ENCODE peak calls at places on chromosomes 13 and 19, in nine cellular contexts. One of them, this sample, is unnamed.

GRCh38 chr13:57557979-57558529 is 73.5 kb upstream of the PCDH17 start:
- DNase-seq in SJSA1: no peak
- DNase-seq in GM12865: no peak
- DNase-seq in mesenchymal stem cell: peak; percentile 9
- DNase-seq in colonic mucosa: no peak
- DNase-seq in cardiac fibroblast: no peak
- DNase-seq in GM23248: peak; percentile 4
- DNase-seq in mammary epithelial cell: no peak
- DNase-seq in choroid plexus epithelial cell: peak; percentile 1
- DNase-seq in this sample: no peak

GRCh38 chr19:35267818-35268545 is 780 bp upstream of the USF2 start:
- DNase-seq in SJSA1: peak; percentile 67
- DNase-seq in GM12865: peak; percentile 89
- DNase-seq in mesenchymal stem cell: peak; percentile 63
- DNase-seq in colonic mucosa: peak; percentile 68
- DNase-seq in cardiac fibroblast: peak; percentile 82
- DNase-seq in GM23248: peak; percentile 88
- DNase-seq in mammary epithelial cell: peak; percentile 67
- DNase-seq in choroid plexus epithelial cell: peak; percentile 68
- DNase-seq in this sample: peak; percentile 79

GRCh38 chr19:958967-959685 is 25.0 kb upstream of the WDR18 start:
- DNase-seq in SJSA1: no peak
- DNase-seq in GM12865: no peak
- DNase-seq in mesenchymal stem cell: peak; percentile 85
- DNase-seq in colonic mucosa: no peak
- DNase-seq in cardiac fibroblast: no peak
- DNase-seq in GM23248: peak; percentile 67
- DNase-seq in mammary epithelial cell: peak; percentile 40
- DNase-seq in choroid plexus epithelial cell: peak; percentile 58
- DNase-seq in this sample: no peak

GRCh38 chr19:28878862-28879566 is 333.9 kb downstream of the UQCRFS1 start:
- DNase-seq in SJSA1: peak; percentile 56
- DNase-seq in GM12865: peak; percentile 80
- DNase-seq in mesenchymal stem cell: peak; percentile 34
- DNase-seq in colonic mucosa: peak; percentile 63
- DNase-seq in cardiac fibroblast: peak; percentile 83
- DNase-seq in GM23248: peak; percentile 83
- DNase-seq in mammary epithelial cell: peak; percentile 21
- DNase-seq in choroid plexus epithelial cell: peak; percentile 82
- DNase-seq in this sample: no peak

GRCh38 chr19:18029617-18030338 is 21.8 kb downstream of the ARRDC2 start:
- DNase-seq in SJSA1: peak; percentile 76
- DNase-seq in GM12865: no peak
- DNase-seq in mesenchymal stem cell: peak; percentile 65
- DNase-seq in colonic mucosa: peak; percentile 69
- DNase-seq in cardiac fibroblast: peak; percentile 55
- DNase-seq in GM23248: peak; percentile 23
- DNase-seq in mammary epithelial cell: peak; percentile 37
- DNase-seq in choroid plexus epithelial cell: no peak
- DNase-seq in this sample: no peak

GRCh38 chr13:67515895-67516294 is 285.8 kb upstream of the PCDH9 start:
- DNase-seq in SJSA1: no peak
- DNase-seq in GM12865: peak; percentile 23
- DNase-seq in mesenchymal stem cell: peak; percentile 44
- DNase-seq in colonic mucosa: no peak
- DNase-seq in cardiac fibroblast: peak; percentile 1
- DNase-seq in GM23248: no peak
- DNase-seq in mammary epithelial cell: no peak
- DNase-seq in choroid plexus epithelial cell: peak; percentile 82
- DNase-seq in this sample: no peak

GRCh38 chr13:54034047-54034446 is 1005.4 kb downstream of the OLFM4 start:
- DNase-seq in SJSA1: no peak
- DNase-seq in GM12865: no peak
- DNase-seq in mesenchymal stem cell: no peak
- DNase-seq in colonic mucosa: no peak
- DNase-seq in cardiac fibroblast: no peak
- DNase-seq in GM23248: no peak
- DNase-seq in mammary epithelial cell: no peak
- DNase-seq in choroid plexus epithelial cell: no peak
- DNase-seq in this sample: no peak

GRCh38 chr19:2270157-2270571 is 11.8 kb downstream of the PEAK3 start:
- DNase-seq in SJSA1: no peak
- DNase-seq in GM12865: no peak
- DNase-seq in mesenchymal stem cell: no peak
- DNase-seq in colonic mucosa: peak; percentile 61
- DNase-seq in cardiac fibroblast: peak; percentile 31
- DNase-seq in GM23248: peak; percentile 64
- DNase-seq in mammary epithelial cell: no peak
- DNase-seq in choroid plexus epithelial cell: no peak
- DNase-seq in this sample: no peak

GRCh38 chr13:31944262-31945160 is 87.1 kb upstream of the FRY start:
- DNase-seq in SJSA1: no peak
- DNase-seq in GM12865: no peak
- DNase-seq in mesenchymal stem cell: no peak
- DNase-seq in colonic mucosa: no peak
- DNase-seq in cardiac fibroblast: no peak
- DNase-seq in GM23248: peak; percentile 43
- DNase-seq in mammary epithelial cell: no peak
- DNase-seq in choroid plexus epithelial cell: no peak
- DNase-seq in this sample: no peak

GRCh38 chr13:52862358-52863206 is 14.1 kb upstream of the PCDH8 start:
- DNase-seq in SJSA1: no peak
- DNase-seq in GM12865: peak; percentile 39
- DNase-seq in mesenchymal stem cell: no peak
- DNase-seq in colonic mucosa: peak; percentile 40
- DNase-seq in cardiac fibroblast: no peak
- DNase-seq in GM23248: peak; percentile 6
- DNase-seq in mammary epithelial cell: no peak
- DNase-seq in choroid plexus epithelial cell: no peak
- DNase-seq in this sample: no peak

GRCh38 chr13:48575014-48575413 is 42.1 kb upstream of the RCBTB2 start:
- DNase-seq in SJSA1: no peak
- DNase-seq in GM12865: no peak
- DNase-seq in mesenchymal stem cell: no peak
- DNase-seq in colonic mucosa: no peak
- DNase-seq in cardiac fibroblast: no peak
- DNase-seq in GM23248: no peak
- DNase-seq in mammary epithelial cell: no peak
- DNase-seq in choroid plexus epithelial cell: no peak
- DNase-seq in this sample: no peak

GRCh38 chr13:26618726-26619125 is 61.2 kb downstream of the WASF3 start:
- DNase-seq in SJSA1: no peak
- DNase-seq in GM12865: no peak
- DNase-seq in mesenchymal stem cell: no peak
- DNase-seq in colonic mucosa: no peak
- DNase-seq in cardiac fibroblast: no peak
- DNase-seq in GM23248: no peak
- DNase-seq in mammary epithelial cell: no peak
- DNase-seq in choroid plexus epithelial cell: no peak
- DNase-seq in this sample: no peak

GRCh38 chr19:28715157-28715556 is 497.8 kb downstream of the UQCRFS1 start:
- DNase-seq in SJSA1: no peak
- DNase-seq in GM12865: no peak
- DNase-seq in mesenchymal stem cell: no peak
- DNase-seq in colonic mucosa: no peak
- DNase-seq in cardiac fibroblast: no peak
- DNase-seq in GM23248: peak; percentile 13
- DNase-seq in mammary epithelial cell: peak; percentile 1
- DNase-seq in choroid plexus epithelial cell: no peak
- DNase-seq in this sample: no peak

GRCh38 chr13:102847272-102848234 is 1.7 kb downstream of the ERCC5 start:
- DNase-seq in SJSA1: no peak
- DNase-seq in GM12865: peak; percentile 56
- DNase-seq in mesenchymal stem cell: peak; percentile 51
- DNase-seq in colonic mucosa: no peak
- DNase-seq in cardiac fibroblast: peak; percentile 70
- DNase-seq in GM23248: peak; percentile 78
- DNase-seq in mammary epithelial cell: peak; percentile 13
- DNase-seq in choroid plexus epithelial cell: peak; percentile 71
- DNase-seq in this sample: no peak

GRCh38 chr19:27885361-27885760 is 1327.6 kb downstream of the UQCRFS1 start:
- DNase-seq in SJSA1: no peak
- DNase-seq in GM12865: no peak
- DNase-seq in mesenchymal stem cell: no peak
- DNase-seq in colonic mucosa: no peak
- DNase-seq in cardiac fibroblast: no peak
- DNase-seq in GM23248: no peak
- DNase-seq in mammary epithelial cell: no peak
- DNase-seq in choroid plexus epithelial cell: no peak
- DNase-seq in this sample: no peak

GRCh38 chr19:48512504-48513288 is 1.1 kb upstream of the LMTK3 start:
- DNase-seq in SJSA1: no peak
- DNase-seq in GM12865: no peak
- DNase-seq in mesenchymal stem cell: no peak
- DNase-seq in colonic mucosa: no peak
- DNase-seq in cardiac fibroblast: no peak
- DNase-seq in GM23248: no peak
- DNase-seq in mammary epithelial cell: no peak
- DNase-seq in choroid plexus epithelial cell: no peak
- DNase-seq in this sample: no peak
- H3K4me3 ChIP-seq in SJSA1: no peak overlapping the region
- H3K4me3 ChIP-seq in GM12865: peak overlapping the region; percentile 77
- H3K4me3 ChIP-seq in mesenchymal stem cell: no peak overlapping the region
- H3K4me3 ChIP-seq in colonic mucosa: peak overlapping the region; percentile 52
- H3K4me3 ChIP-seq in cardiac fibroblast: no peak overlapping the region
- H3K4me3 ChIP-seq in GM23248: peak overlapping the region; percentile 75
- H3K4me3 ChIP-seq in mammary epithelial cell: no peak overlapping the region
- H3K4me3 ChIP-seq in choroid plexus epithelial cell: no peak overlapping the region
- H3K4me3 ChIP-seq in this sample: peak overlapping the region; percentile 73

DNA sequence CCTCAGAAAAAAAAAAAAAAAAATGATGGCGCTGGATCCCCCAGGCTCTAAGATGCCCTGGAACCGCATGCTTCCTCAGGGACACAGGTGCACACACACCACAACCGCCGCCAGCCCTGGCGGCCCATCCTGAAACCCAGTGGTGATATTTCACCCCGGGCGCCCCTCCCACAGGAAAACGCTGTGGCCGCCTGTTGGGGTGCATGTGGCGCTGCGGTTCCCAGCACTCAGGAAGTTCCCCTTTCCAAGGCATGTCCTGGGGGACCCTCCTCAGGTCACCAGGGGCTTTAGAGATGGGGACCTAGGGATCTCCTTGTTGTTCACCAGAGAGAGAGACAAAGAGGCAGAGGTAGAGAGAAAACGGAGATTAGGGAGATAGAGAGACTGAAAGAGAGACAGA is 2.5 kb downstream of the ADGRE2 start:
- DNase-seq in SJSA1: peak; percentile 36
- DNase-seq in GM12865: peak; percentile 69
- DNase-seq in mesenchymal stem cell: no peak
- DNase-seq in colonic mucosa: no peak
- DNase-seq in cardiac fibroblast: no peak
- DNase-seq in GM23248: no peak
- DNase-seq in mammary epithelial cell: no peak
- DNase-seq in choroid plexus epithelial cell: no peak
- DNase-seq in this sample: no peak
- H3K4me3 ChIP-seq in SJSA1: no peak overlapping the region
- H3K4me3 ChIP-seq in GM12865: peak overlapping the region; percentile 8
- H3K4me3 ChIP-seq in mesenchymal stem cell: no peak overlapping the region
- H3K4me3 ChIP-seq in colonic mucosa: peak overlapping the region; percentile 28
- H3K4me3 ChIP-seq in cardiac fibroblast: peak overlapping the region; percentile 53
- H3K4me3 ChIP-seq in GM23248: peak overlapping the region; percentile 49
- H3K4me3 ChIP-seq in mammary epithelial cell: peak overlapping the region; percentile 56
- H3K4me3 ChIP-seq in choroid plexus epithelial cell: peak overlapping the region; percentile 58
- H3K4me3 ChIP-seq in this sample: no peak overlapping the region

DNA sequence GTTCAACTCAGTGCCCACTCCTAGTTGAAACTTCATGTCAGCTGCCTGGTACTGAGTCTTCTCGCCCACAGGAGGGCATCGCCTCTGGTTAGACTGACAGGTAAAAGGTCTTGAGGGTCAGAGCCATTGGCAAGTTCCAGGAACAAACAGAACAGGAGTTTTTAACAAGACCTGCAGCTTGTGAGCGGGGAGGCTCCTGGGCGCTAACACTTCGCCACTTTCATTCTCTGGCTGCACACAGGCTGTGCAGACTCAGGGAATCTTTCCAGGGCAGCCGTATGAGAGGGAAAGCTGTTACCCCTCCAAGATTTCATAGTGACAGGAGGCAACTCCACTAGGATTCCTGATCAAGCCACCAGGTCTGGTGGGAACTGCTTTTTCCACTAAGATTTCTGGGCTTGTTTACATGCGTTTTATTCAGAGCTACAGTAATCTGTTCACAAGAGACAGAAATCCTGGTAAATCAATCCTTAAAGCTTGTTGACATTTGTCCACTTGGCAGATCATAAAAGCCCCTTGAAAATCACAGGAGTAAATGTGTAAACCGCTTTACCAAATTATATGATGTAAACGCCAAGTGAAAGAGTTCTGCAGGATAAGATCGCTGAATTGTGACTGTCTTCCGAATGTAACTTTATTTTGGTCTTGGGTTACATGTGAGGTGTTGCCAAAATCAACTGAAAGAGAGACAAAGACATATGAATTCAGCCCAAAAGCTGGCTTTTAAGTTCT is 190.6 kb downstream of the MZT1 start:
- DNase-seq in SJSA1: no peak
- DNase-seq in GM12865: no peak
- DNase-seq in mesenchymal stem cell: no peak
- DNase-seq in colonic mucosa: peak; percentile 36
- DNase-seq in cardiac fibroblast: no peak
- DNase-seq in GM23248: no peak
- DNase-seq in mammary epithelial cell: no peak
- DNase-seq in choroid plexus epithelial cell: peak; percentile 17
- DNase-seq in this sample: no peak
- H3K4me3 ChIP-seq in SJSA1: no peak overlapping the region
- H3K4me3 ChIP-seq in GM12865: no peak overlapping the region
- H3K4me3 ChIP-seq in mesenchymal stem cell: no peak overlapping the region
- H3K4me3 ChIP-seq in colonic mucosa: no peak overlapping the region
- H3K4me3 ChIP-seq in cardiac fibroblast: no peak overlapping the region
- H3K4me3 ChIP-seq in GM23248: no peak overlapping the region
- H3K4me3 ChIP-seq in mammary epithelial cell: no peak overlapping the region
- H3K4me3 ChIP-seq in choroid plexus epithelial cell: no peak overlapping the region
- H3K4me3 ChIP-seq in this sample: peak overlapping the region; percentile 41

DNA sequence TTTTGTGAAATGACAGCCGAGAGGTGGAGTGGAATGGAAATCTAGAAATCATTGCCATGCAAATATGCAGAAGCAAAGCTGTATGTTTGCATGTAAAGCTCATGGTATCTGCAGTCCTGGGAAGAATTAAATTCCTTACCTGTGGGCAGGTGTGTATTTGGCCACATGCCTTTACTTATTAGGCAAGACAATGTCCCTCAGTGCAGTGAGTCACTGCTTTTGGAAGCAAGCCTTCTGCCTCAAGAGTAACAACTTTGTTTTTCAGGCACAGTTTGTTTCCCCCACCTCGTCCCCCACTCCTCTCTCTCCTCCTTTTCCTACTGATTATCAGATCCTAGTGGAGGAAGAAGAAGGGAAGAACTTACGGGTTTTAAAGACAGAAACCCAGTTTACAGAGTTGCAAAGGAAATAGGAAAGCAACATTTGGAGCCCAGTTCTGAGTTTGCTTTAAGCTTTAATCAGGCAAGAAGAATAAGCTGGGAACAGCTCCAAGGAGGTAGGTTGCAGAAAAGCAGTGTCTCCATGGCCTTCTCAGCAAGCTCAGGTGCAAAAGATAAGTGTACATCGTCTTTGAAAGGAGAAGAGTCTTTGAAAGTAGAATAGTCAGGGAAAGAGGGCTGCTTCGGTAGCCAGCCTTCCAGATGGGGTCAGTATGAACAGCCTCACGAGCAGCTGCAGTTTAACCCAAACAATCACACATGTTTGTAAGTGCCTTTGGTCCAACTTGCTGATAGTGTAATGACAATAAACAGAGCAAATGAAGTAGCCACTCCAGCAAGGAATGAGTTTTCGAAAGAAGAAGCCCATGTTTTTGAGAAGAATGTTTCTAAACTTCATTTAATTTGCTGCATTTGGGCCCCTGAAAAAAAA is 190.1 kb downstream of the KLF5 start:
- DNase-seq in SJSA1: no peak
- DNase-seq in GM12865: no peak
- DNase-seq in mesenchymal stem cell: peak; percentile 73
- DNase-seq in colonic mucosa: peak; percentile 44
- DNase-seq in cardiac fibroblast: peak; percentile 23
- DNase-seq in GM23248: no peak
- DNase-seq in mammary epithelial cell: peak; percentile 86
- DNase-seq in choroid plexus epithelial cell: peak; percentile 27
- DNase-seq in this sample: no peak
- H3K4me3 ChIP-seq in SJSA1: no peak overlapping the region
- H3K4me3 ChIP-seq in GM12865: no peak overlapping the region
- H3K4me3 ChIP-seq in mesenchymal stem cell: no peak overlapping the region
- H3K4me3 ChIP-seq in colonic mucosa: no peak overlapping the region
- H3K4me3 ChIP-seq in cardiac fibroblast: no peak overlapping the region
- H3K4me3 ChIP-seq in GM23248: no peak overlapping the region
- H3K4me3 ChIP-seq in mammary epithelial cell: no peak overlapping the region
- H3K4me3 ChIP-seq in choroid plexus epithelial cell: no peak overlapping the region
- H3K4me3 ChIP-seq in this sample: no peak overlapping the region

This sample was measured in coronary artery.